ENCODE peak calls at places on chromosomes 3 and 15, in six cellular contexts. C, V, N, G, R and P are unnamed samples. For H3K36me3, the result is how much of the 10 kb centered on the place peaks cover.

GRCh38 chr3:27165348-27165747 is 203.8 kb downstream of the NEK10 start:
- DNase-seq in G (no peak), R (peak), N (no peak), C (no peak), V (no peak), P (no peak)

GRCh38 chr3:129121016-129121791 is 400 bp downstream of the RAB43 start:
- DNase-seq in N (no peak), V (peak), C (no peak), R (no peak), G (peak), P (no peak)

GRCh38 chr3:116474356-116475200 is 29.3 kb upstream of the LSAMP start:
- DNase-seq in V (no peak), G (no peak), R (no peak), N (no peak), C (no peak), P (no peak)

GRCh38 chr3:177385831-177386301 is 188.6 kb upstream of the TBL1XR1 start:
- DNase-seq in G (no peak), V (no peak), R (peak), C (peak), N (peak), P (no peak)

GRCh38 chr3:111531446-111531845 is 10.6 kb upstream of the CD96 start:
- DNase-seq in R (peak), G (no peak), V (no peak), N (no peak), C (peak), P (no peak)

GRCh38 chr3:137116619-137117018 is 158.8 kb downstream of the IL20RB start:
- DNase-seq in V (no peak), C (peak), N (no peak), R (no peak), G (no peak), P (no peak)

GRCh38 chr15:63080638-63081250 is 38.2 kb downstream of the TPM1 start:
- DNase-seq in N (no peak), R (no peak), G (no peak), V (peak), C (no peak), P (no peak)

GRCh38 chr3:12705981-12706380 is 42.1 kb upstream of the RAF1 start:
- DNase-seq in V (no peak), C (no peak), N (no peak), R (peak), G (no peak), P (no peak)

GRCh38 chr3:50639055-50639494 is 22.1 kb downstream of the MAPKAPK3 start:
- DNase-seq in G (no peak), V (no peak), R (peak), N (no peak), C (peak), P (no peak)

GRCh38 chr3:194276768-194277546 is 74.2 kb downstream of the CPN2 start:
- DNase-seq in C (peak), R (peak), V (peak), N (no peak), G (no peak), P (no peak)

GRCh38 chr15:51377038-51377761 is 35.7 kb downstream of the GLDN start:
- DNase-seq in C (peak), G (no peak), R (peak), N (no peak), V (no peak), P (no peak)

GRCh38 chr15:39582977-39583585 is 2.2 kb downstream of the THBS1 start:
- DNase-seq in N (no peak), G (no peak), R (peak), V (no peak), C (no peak), P (no peak)

DNA sequence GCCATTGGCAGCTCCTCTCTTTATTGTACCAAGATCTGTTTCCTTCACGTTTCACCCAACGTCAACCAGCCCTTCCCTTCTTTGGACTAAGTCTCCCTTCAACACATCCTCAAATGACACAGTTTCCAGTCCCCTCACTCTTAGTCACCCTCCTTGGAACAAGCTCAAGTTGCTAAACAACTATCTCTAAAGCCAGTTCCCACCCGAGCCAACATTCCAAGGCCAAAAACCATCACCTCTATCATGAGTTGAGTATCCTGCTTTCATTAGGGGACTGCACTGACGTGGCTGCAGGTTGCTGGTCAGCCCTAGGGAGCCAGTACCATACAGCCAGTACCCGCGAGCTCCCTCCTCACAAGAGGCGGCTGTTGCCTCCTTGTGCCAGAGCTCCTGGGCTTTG is 73.8 kb downstream of the LIPC start:
- DNase-seq in V (no peak), C (peak), G (no peak), N (no peak), R (no peak), P (no peak)
- H3K36me3 ChIP-seq in V (under half), C (under half), G (under half), N (under half), R (under half), P (under half)

GRCh38 chr15:64845826-64846225 is 4.1 kb downstream of the PLEKHO2 start:
- DNase-seq in R (no peak), G (no peak), V (no peak), C (no peak), N (no peak), P (no peak)
- H3K4me3 ChIP-seq in R (peak), G (peak), V (peak), C (no peak), N (no peak), P (peak)

GRCh38 chr3:64000446-64001055 is 22.7 kb downstream of the PSMD6 start:
- DNase-seq in R (peak), C (no peak), V (no peak), G (no peak), N (no peak), P (no peak)
- H3K36me3 ChIP-seq in R (half or more), C (under half), V (half or more), G (half or more), N (under half), P (under half)

GRCh38 chr15:32030795-32031194 is 480 bp downstream of the CHRNA7 start:
- DNase-seq in G (no peak), V (no peak), R (peak), N (no peak), C (no peak), P (no peak)
- H3K4me3 ChIP-seq in G (no peak), V (peak), R (peak), N (peak), C (peak), P (no peak)